ENCODE peak calls at places on chromosomes 1 and 21, in five cellular contexts. C, T, N, A and L are unnamed samples.

GRCh38 chr1:7623886-7624285 is 147.2 kb upstream of the VAMP3 start:
- DNase-seq in C (no peak), T (no peak), N (no peak), A (no peak), L (no peak)

GRCh38 chr1:1270813-1271212 is 2.8 kb downstream of the UBE2J2 start:
- DNase-seq in T (no peak), C (peak), N (no peak), A (no peak), L (no peak)

GRCh38 chr1:27525296-27526271 is 35.6 kb upstream of the WASF2 start:
- DNase-seq in N (no peak), A (peak), T (peak), C (peak), L (peak)

GRCh38 chr21:16837319-16837718 is 675.5 kb upstream of the CXADR start:
- DNase-seq in T (no peak), C (peak), N (no peak), A (no peak), L (no peak)

GRCh38 chr1:9308236-9308635 is 15.5 kb downstream of the SPSB1 start:
- DNase-seq in N (no peak), A (no peak), C (no peak), T (no peak), L (no peak)

GRCh38 chr21:26007911-26008579 is 162.5 kb downstream of the APP start:
- DNase-seq in C (peak), T (no peak), A (no peak), N (no peak), L (peak)

GRCh38 chr21:34992736-34993135 is 56.4 kb downstream of the RUNX1 start:
- DNase-seq in C (peak), N (no peak), T (no peak), A (no peak), L (no peak)

GRCh38 chr1:184210048-184210447 is 158.5 kb downstream of the TSEN15 start:
- DNase-seq in N (no peak), A (no peak), T (no peak), C (peak), L (peak)

GRCh38 chr1:117820694-117821381 is 108.6 kb downstream of the GDAP2 start:
- DNase-seq in C (peak), A (no peak), N (no peak), T (no peak), L (peak)

GRCh38 chr1:77832889-77833288 is 53.4 kb downstream of the MIGA1 start:
- DNase-seq in N (no peak), A (no peak), T (no peak), C (peak), L (peak)

DNA sequence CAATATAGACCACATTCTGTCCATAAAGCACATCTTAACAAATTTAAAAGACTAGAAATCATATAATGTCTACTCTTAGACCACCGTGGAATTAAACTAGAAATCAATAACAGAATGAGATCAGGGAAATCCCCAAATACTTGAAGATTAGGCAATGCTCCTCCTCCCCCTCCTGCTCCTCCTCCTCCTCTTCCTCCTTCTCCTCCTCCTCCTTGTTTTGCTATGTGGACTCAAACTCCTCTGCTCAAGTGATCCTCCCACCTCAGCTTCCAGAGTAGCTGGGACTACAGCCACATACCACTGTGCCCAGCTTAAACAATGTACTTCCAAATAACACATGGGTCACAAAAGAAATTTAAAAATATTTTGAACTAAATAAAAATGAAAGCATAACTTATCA is 134.2 kb downstream of the GRIK3 start:
- DNase-seq in N (no peak), T (no peak), A (no peak), C (no peak), L (no peak)
- H4K8ac ChIP-seq in N (no peak), T (no peak), A (no peak), C (no peak), L (no peak)

GRCh38 chr21:45766501-45766900 is 123.0 kb downstream of the PCBP3 start:
- DNase-seq in A (no peak), N (no peak), T (no peak), C (no peak), L (no peak)

GRCh38 chr21:45768011-45768740 is 124.7 kb downstream of the PCBP3 start:
- DNase-seq in A (no peak), C (peak), T (no peak), N (no peak), L (peak)

GRCh38 chr21:45768741-45769049 is 125.2 kb downstream of the PCBP3 start:
- DNase-seq in C (no peak), N (no peak), T (no peak), A (peak), L (no peak)

GRCh38 chr21:45766055-45766454 is 122.5 kb downstream of the PCBP3 start:
- DNase-seq in T (no peak), C (no peak), A (no peak), N (no peak), L (no peak)

GRCh38 chr21:45767071-45768006 is 123.8 kb downstream of the PCBP3 start:
- DNase-seq in N (no peak), T (no peak), A (no peak), C (peak), L (no peak)
- H4K8ac ChIP-seq in N (no peak), T (no peak), A (no peak), C (no peak), L (no peak)

GRCh38 chr1:11653616-11654570 is at the start of gene FBXO2:
- DNase-seq in A (peak), C (no peak), N (peak), T (no peak), L (peak)
- H4K8ac ChIP-seq in A (peak), C (peak), N (peak), T (no peak), L (peak)

GRCh38 chr1:10399487-10399917 is 638 bp downstream of the PGD start:
- DNase-seq in A (no peak), N (no peak), C (peak), T (no peak), L (peak)
- H4K8ac ChIP-seq in A (no peak), N (peak), C (peak), T (no peak), L (no peak)

GRCh38 chr1:58574816-58575215 is 2.2 kb downstream of the TACSTD2 start:
- DNase-seq in T (no peak), N (no peak), A (no peak), C (no peak), L (no peak)

GRCh38 chr1:58576727-58577675 is at the start of gene TACSTD2:
- DNase-seq in A (peak), N (peak), C (no peak), T (peak), L (peak)

GRCh38 chr1:58577676-58578073 is 623 bp upstream of the TACSTD2 start:
- DNase-seq in A (no peak), C (no peak), N (no peak), T (no peak), L (no peak)

GRCh38 chr1:58573705-58574591 is 3.1 kb downstream of the TACSTD2 start:
- DNase-seq in N (no peak), T (no peak), A (no peak), C (no peak), L (no peak)

DNA sequence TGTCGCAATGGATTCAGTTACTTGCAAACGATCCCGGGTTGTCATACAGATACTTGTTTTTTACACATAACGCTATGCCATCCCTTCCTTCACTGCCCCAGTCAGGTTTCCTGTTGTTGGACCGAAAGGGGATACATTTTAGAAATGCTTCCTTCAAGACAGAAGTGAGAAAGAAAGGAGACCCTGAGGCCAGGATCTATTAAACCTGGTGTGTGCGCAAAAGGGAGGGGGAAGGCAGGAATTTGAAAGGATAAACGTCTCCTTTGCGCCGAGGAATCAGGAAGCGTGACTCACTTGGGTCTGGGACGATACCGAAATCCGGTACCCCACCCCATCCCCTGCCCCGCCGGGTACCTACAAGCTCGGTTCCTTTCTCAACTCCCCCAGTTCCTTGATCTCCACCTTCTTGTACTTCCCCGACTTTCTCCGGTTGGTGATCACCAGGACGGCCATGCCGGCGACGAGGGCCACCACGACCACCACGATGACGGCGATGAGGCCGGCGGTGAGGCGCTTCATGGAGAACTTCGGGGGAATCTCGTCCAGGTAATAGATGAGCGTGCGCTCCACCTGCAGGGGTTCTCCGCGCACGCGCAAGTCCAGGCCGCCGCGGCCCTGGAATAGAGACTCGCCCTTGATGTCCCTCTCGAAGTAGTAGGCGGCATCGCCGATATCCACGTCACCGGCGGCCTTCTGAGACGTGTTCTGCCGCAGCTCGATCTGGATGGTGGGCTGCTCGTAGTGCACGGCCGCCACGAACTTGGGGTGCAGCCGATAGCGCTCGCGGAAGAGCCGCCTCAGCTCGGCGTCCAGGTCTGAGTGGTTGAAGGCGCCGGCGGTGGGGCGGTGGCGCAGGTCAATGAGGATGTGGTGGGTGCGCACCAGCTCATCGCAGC is 973 bp downstream of the TACSTD2 start:
- DNase-seq in T (no peak), A (no peak), C (no peak), N (no peak), L (no peak)
- H4K8ac ChIP-seq in T (no peak), A (no peak), C (no peak), N (peak), L (no peak)